ENCODE peak calls at places on chromosomes 2 and 18, in four cellular contexts. F, K, B and O are unnamed samples.

GRCh38 chr2:226411727-226412360 is 387.8 kb downstream of the IRS1 start:
- DNase-seq in B (no peak), F (no peak), K (no peak), O (no peak)

GRCh38 chr2:173195100-173195499 is 119.5 kb downstream of the MAP3K20 start:
- DNase-seq in F (no peak), K (no peak), B (no peak), O (no peak)

GRCh38 chr2:240672701-240673190 is 9.9 kb downstream of the AQP12B start:
- DNase-seq in K (no peak), B (no peak), F (no peak), O (no peak)

GRCh38 chr18:54023471-54023870 is 201.0 kb downstream of the MBD2 start:
- DNase-seq in K (no peak), F (no peak), B (no peak), O (no peak)

GRCh38 chr2:175183674-175184073 is 2.2 kb upstream of the ATP5MC3 start:
- DNase-seq in K (no peak), B (no peak), F (no peak), O (no peak)

GRCh38 chr2:168138369-168138768 is 109.0 kb downstream of the STK39 start:
- DNase-seq in K (no peak), F (no peak), B (no peak), O (peak)

GRCh38 chr2:68936462-68936861 is 16.2 kb downstream of the GKN2 start:
- DNase-seq in B (no peak), F (no peak), K (no peak), O (no peak)

GRCh38 chr2:61770746-61771145 is 83.1 kb downstream of the FAM161A start:
- DNase-seq in F (no peak), B (no peak), K (no peak), O (no peak)

GRCh38 chr18:48825101-48825745 is 125.5 kb downstream of the SMAD7 start:
- DNase-seq in K (no peak), F (peak), B (no peak), O (no peak)

GRCh38 chr2:1795842-1796580 is 51.7 kb upstream of the PXDN start:
- DNase-seq in K (no peak), B (no peak), F (no peak), O (no peak)

GRCh38 chr2:6181525-6182270 is 489.5 kb downstream of the SOX11 start:
- DNase-seq in K (no peak), F (no peak), B (no peak), O (no peak)